ENCODE peak calls at places on chromosomes 11 and 22, in ten cellular contexts. O is vagina, T is sigmoid colon, Q is upper lobe of left lung, X is stomach, P is H1, K is GM12892, G is HCT116, J is prostate gland, V is breast epithelium. R is an unnamed sample.

GRCh38 chr11:44556735-44557409 is 8.6 kb upstream of the CD82 start:
- DNase-seq in G (peak), J (peak), V (no peak), Q (no peak), P (peak), T (peak), K (no peak), O (no peak), X (peak), R (no peak)

GRCh38 chr11:129865701-129866100 is 29.7 kb downstream of the NFRKB start:
- DNase-seq in X (no peak), T (no peak), V (no peak), Q (no peak), J (no peak), K (no peak), G (no peak), O (no peak), P (no peak), R (no peak)

GRCh38 chr22:41074466-41074865 is 17.9 kb upstream of the EP300 start:
- DNase-seq in Q (peak), P (no peak), X (no peak), T (no peak), V (no peak), K (no peak), J (no peak), O (no peak), G (no peak), R (no peak)

GRCh38 chr22:22669093-22669492 is 24.7 kb downstream of the GGTLC2 start:
- DNase-seq in G (no peak), Q (no peak), O (no peak), V (no peak), X (no peak), P (no peak), K (no peak), J (no peak), T (no peak), R (no peak)

GRCh38 chr22:31844941-31845340 is 91.1 kb downstream of the DEPDC5 start:
- DNase-seq in K (no peak), G (no peak), P (no peak), Q (peak), T (no peak), J (no peak), O (no peak), X (no peak), V (no peak), R (no peak)

GRCh38 chr11:23570828-23571227 is 710.6 kb upstream of the CCDC179 start:
- DNase-seq in K (no peak), J (no peak), T (no peak), P (no peak), G (no peak), X (no peak), Q (no peak), V (no peak), O (no peak), R (no peak)

GRCh38 chr11:70739811-70740474 is 341.6 kb downstream of the CTTN start:
- DNase-seq in P (no peak), K (no peak), O (no peak), J (no peak), G (no peak), X (no peak), V (no peak), T (no peak), Q (no peak), R (no peak)

GRCh38 chr11:8811571-8811970 is 99.4 kb upstream of the AKIP1 start:
- DNase-seq in K (no peak), J (no peak), O (no peak), G (no peak), V (no peak), P (no peak), X (no peak), Q (no peak), T (no peak), R (no peak)

GRCh38 chr11:72113170-72113808 is 794 bp upstream of the ANAPC15 start:
- DNase-seq in G (no peak), P (no peak), Q (no peak), V (no peak), K (no peak), J (no peak), O (no peak), X (no peak), T (no peak), R (no peak)

GRCh38 chr11:96075532-96075959 is 151.6 kb upstream of the MTMR2 start:
- DNase-seq in X (no peak), V (no peak), Q (no peak), G (no peak), P (no peak), J (no peak), K (no peak), O (no peak), T (no peak), R (no peak)

GRCh38 chr11:61893981-61894380 is 2.6 kb upstream of the FADS3 start:
- DNase-seq in X (no peak), T (no peak), P (no peak), J (no peak), Q (no peak), G (no peak), V (no peak), K (no peak), O (no peak), R (no peak)

GRCh38 chr11:134764367-134764766 is 352.3 kb upstream of the B3GAT1 start:
- DNase-seq in V (no peak), T (no peak), O (no peak), G (no peak), K (no peak), X (no peak), P (no peak), J (no peak), Q (no peak), R (no peak)

GRCh38 chr11:93513763-93514162 is 29.4 kb downstream of the SMCO4 start:
- DNase-seq in J (no peak), V (no peak), P (no peak), O (no peak), Q (no peak), G (no peak), K (no peak), T (no peak), X (no peak), R (no peak)

GRCh38 chr22:24187731-24188644 is 6.7 kb downstream of the SUSD2 start:
- DNase-seq in P (no peak), V (no peak), T (peak), G (no peak), Q (peak), K (peak), O (no peak), J (no peak), X (no peak), R (peak)

GRCh38 chr11:44868455-44869421 is 81.9 kb downstream of the TP53I11 start:
- DNase-seq in X (no peak), V (no peak), K (no peak), G (no peak), J (no peak), T (peak), O (no peak), P (no peak), Q (no peak), R (no peak)

GRCh38 chr11:66983275-66983924 is 8.3 kb downstream of the C11orf86 start:
- DNase-seq in V (no peak), T (no peak), O (no peak), Q (no peak), K (no peak), P (no peak), X (no peak), J (no peak), G (no peak), R (no peak)

GRCh38 chr11:9015677-9016076 is 11.9 kb upstream of the NRIP3 start:
- DNase-seq in T (peak), O (no peak), V (peak), G (peak), J (peak), K (peak), Q (no peak), X (peak), P (peak), R (peak)

GRCh38 chr11:70487763-70488162 is 89.4 kb downstream of the CTTN start:
- DNase-seq in J (no peak), V (no peak), Q (no peak), X (no peak), P (no peak), K (no peak), G (no peak), O (no peak), T (no peak), R (no peak)

GRCh38 chr11:69840371-69841169 is 21.4 kb upstream of the FGF3 start:
- DNase-seq in G (peak), X (no peak), K (no peak), Q (peak), V (no peak), T (no peak), O (no peak), P (peak), J (no peak), R (no peak)

GRCh38 chr11:134905966-134906955 is 494.2 kb upstream of the B3GAT1 start:
- DNase-seq in J (no peak), P (no peak), K (no peak), Q (no peak), T (no peak), V (no peak), G (no peak), O (no peak), X (no peak), R (no peak)

GRCh38 chr11:63993983-63994382 is 7.7 kb downstream of the OTUB1 start:
- DNase-seq in J (no peak), K (no peak), O (no peak), T (no peak), G (no peak), V (no peak), Q (no peak), P (no peak), X (no peak), R (no peak)

GRCh38 chr11:18567081-18567480 is 21.5 kb downstream of the UEVLD start:
- DNase-seq in Q (no peak), K (no peak), G (no peak), J (no peak), O (no peak), P (no peak), V (no peak), T (no peak), X (no peak), R (no peak)

GRCh38 chr11:19512621-19513020 is 200.0 kb upstream of the NAV2 start:
- DNase-seq in T (no peak), V (no peak), Q (no peak), K (no peak), J (no peak), G (no peak), X (no peak), P (no peak), O (no peak), R (no peak)

GRCh38 chr22:43400449-43400848 is 11.4 kb upstream of the MPPED1 start:
- DNase-seq in P (no peak), V (no peak), X (no peak), K (no peak), O (no peak), J (no peak), T (no peak), Q (peak), G (no peak), R (no peak)

GRCh38 chr11:120061761-120062560 is 76.0 kb downstream of the TRIM29 start:
- DNase-seq in X (no peak), J (peak), G (no peak), T (no peak), K (no peak), V (peak), Q (peak), P (peak), O (peak), R (no peak)

GRCh38 chr11:122204206-122204605 is 88.2 kb upstream of the BLID start:
- DNase-seq in K (no peak), T (no peak), J (no peak), V (no peak), G (no peak), Q (no peak), X (no peak), P (no peak), O (no peak), R (no peak)
- TF ChIP-seq POLR2AphosphoS5 in K (no peak), T (no peak), J (no peak), V (no peak), G (no peak), Q (no peak), X (no peak), P (no peak), O (no peak), R (no peak)

DNA sequence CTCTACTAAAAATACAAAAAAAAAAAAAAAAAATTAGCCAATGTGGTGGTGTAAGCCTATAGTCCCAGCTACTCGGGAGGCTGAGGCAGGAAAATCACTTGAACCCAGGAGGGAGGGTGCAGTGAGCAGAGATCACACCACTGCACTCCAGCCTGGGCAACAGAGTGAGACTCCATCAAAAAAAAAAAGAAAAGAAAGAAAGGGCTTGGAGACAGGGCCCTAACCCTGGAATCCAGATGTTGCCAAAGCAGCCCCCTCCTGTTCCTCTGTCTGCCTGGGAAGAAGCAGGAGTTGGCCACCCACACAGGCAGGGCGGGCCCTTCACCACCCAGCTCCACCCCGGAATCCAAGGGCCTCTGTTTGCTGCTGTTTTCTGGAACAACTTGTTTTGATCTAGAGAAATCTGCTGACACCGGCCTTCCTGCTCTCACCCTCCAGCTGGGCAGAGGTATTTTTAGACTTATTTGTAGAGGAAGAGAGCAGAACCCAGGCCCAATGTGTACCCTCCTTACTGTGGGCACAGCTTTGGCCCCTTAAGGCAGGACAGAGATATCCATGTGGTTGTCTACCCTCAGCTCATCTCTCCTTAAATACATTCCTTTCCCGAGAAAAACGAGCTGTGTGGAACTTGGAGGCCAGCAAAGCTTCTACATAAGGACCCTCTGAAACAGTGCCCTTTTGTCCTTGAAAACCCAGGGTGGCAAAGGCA is 2.7 kb upstream of the NEAT1 start:
- DNase-seq in X (peak), K (no peak), V (peak), O (peak), Q (peak), P (peak), T (peak), J (peak), G (peak), R (no peak)
- TF ChIP-seq POLR2A in X (peak), K (peak), V (no peak), O (peak), Q (peak), P (no peak), T (peak), J (peak), G (no peak), R (no peak)

GRCh38 chr11:12397953-12398352 is 20.6 kb downstream of the PARVA start:
- DNase-seq in X (no peak), V (no peak), T (peak), J (peak), P (no peak), O (no peak), K (no peak), Q (no peak), G (no peak), R (no peak)
- TF ChIP-seq POLR2AphosphoS5 in X (peak), V (no peak), T (peak), J (peak), P (no peak), O (peak), K (no peak), Q (no peak), G (no peak), R (no peak)

GRCh38 chr11:34234086-34234740 is 123.6 kb downstream of the ABTB2 start:
- DNase-seq in X (peak), V (peak), K (no peak), T (no peak), G (peak), P (peak), O (no peak), J (peak), Q (no peak), R (peak)
- TF ChIP-seq POLR2A in X (no peak), V (no peak), K (peak), T (no peak), G (no peak), P (no peak), O (no peak), J (no peak), Q (no peak), R (no peak)

GRCh38 chr22:46362934-46363515 is 27.5 kb downstream of the TRMU start:
- DNase-seq in V (no peak), X (no peak), J (no peak), O (no peak), K (no peak), G (no peak), P (no peak), Q (no peak), T (no peak), R (no peak)
- TF ChIP-seq POLR2AphosphoS5 in V (no peak), X (no peak), J (no peak), O (no peak), K (no peak), G (no peak), P (no peak), Q (no peak), T (no peak), R (no peak)

GRCh38 chr22:49936018-49936972 is 17.9 kb downstream of the CRELD2 start:
- DNase-seq in P (peak), V (peak), O (no peak), G (no peak), J (peak), T (peak), K (peak), Q (peak), X (peak), R (peak)
- TF ChIP-seq POLR2A in P (no peak), V (no peak), O (peak), G (no peak), J (peak), T (peak), K (peak), Q (no peak), X (no peak), R (no peak)

GRCh38 chr11:6565988-6566703 is 37.3 kb downstream of the RRP8 start:
- DNase-seq in J (no peak), O (no peak), Q (no peak), X (no peak), V (no peak), G (no peak), K (no peak), P (no peak), T (no peak), R (no peak)

GRCh38 chr11:6566704-6567370 is 36.6 kb downstream of the RRP8 start:
- DNase-seq in X (no peak), P (no peak), K (no peak), Q (no peak), O (no peak), G (no peak), V (no peak), T (peak), J (no peak), R (no peak)

GRCh38 chr11:6569706-6570105 is 33.7 kb downstream of the RRP8 start:
- DNase-seq in Q (no peak), G (no peak), T (no peak), V (no peak), O (no peak), X (no peak), J (no peak), K (no peak), P (no peak), R (no peak)

GRCh38 chr11:6567371-6567745 is 36.1 kb downstream of the RRP8 start:
- DNase-seq in Q (no peak), T (no peak), K (no peak), P (no peak), J (peak), X (no peak), V (peak), O (no peak), G (no peak), R (no peak)

GRCh38 chr11:6568191-6568918 is 35.1 kb downstream of the RRP8 start:
- DNase-seq in T (peak), P (peak), O (no peak), Q (no peak), V (no peak), G (no peak), K (no peak), X (peak), J (no peak), R (no peak)
- TF ChIP-seq POLR2AphosphoS5 in T (peak), P (no peak), O (no peak), Q (no peak), V (no peak), G (no peak), K (no peak), X (no peak), J (no peak), R (no peak)

R was measured in GM12891.